ENCODE peak calls at places on chromosomes 7 and 10, in nine cellular contexts. A, H, C, V, T, K, E, G and R are unnamed samples. For H3K4me1, the result is how much of the 10 kb centered on the place peaks cover.

GRCh38 chr10:100653957-100654834 is 91.2 kb upstream of the PAX2 start:
- DNase-seq in E (peak), H (no peak), K (no peak), A (no peak), G (no peak), V (no peak), C (no peak), T (no peak), R (no peak)

GRCh38 chr7:87111877-87112276 is 40.4 kb upstream of the DMTF1 start:
- DNase-seq in H (no peak), V (no peak), K (no peak), G (no peak), A (no peak), E (no peak), C (no peak), T (no peak), R (no peak)

GRCh38 chr10:32981760-32982159 is 23.7 kb upstream of the ITGB1 start:
- DNase-seq in A (no peak), C (peak), H (no peak), V (no peak), T (peak), K (no peak), G (no peak), E (no peak), R (peak)

GRCh38 chr10:48523212-48523819 is 81.6 kb downstream of the ARHGAP22 start:
- DNase-seq in A (peak), T (peak), C (peak), E (peak), K (no peak), G (no peak), H (no peak), V (peak), R (peak)

GRCh38 chr10:15072358-15072757 is 16.2 kb downstream of the ACBD7 start:
- DNase-seq in C (no peak), V (no peak), H (no peak), T (no peak), A (no peak), E (peak), G (no peak), K (no peak), R (no peak)

GRCh38 chr7:130435455-130435854 is 5.4 kb downstream of the CEP41 start:
- DNase-seq in K (no peak), A (no peak), V (no peak), C (no peak), E (no peak), G (no peak), H (no peak), T (no peak), R (no peak)

GRCh38 chr10:6171891-6172354 is 30.8 kb upstream of the PFKFB3 start:
- DNase-seq in T (peak), K (no peak), A (no peak), V (no peak), C (peak), E (no peak), H (no peak), G (peak), R (peak)

GRCh38 chr7:23475579-23475844 is 5.2 kb upstream of the IGF2BP3 start:
- DNase-seq in A (no peak), K (no peak), T (no peak), H (no peak), G (no peak), E (no peak), V (no peak), C (no peak), R (no peak)

GRCh38 chr7:124688991-124689390 is 76.6 kb downstream of the GPR37 start:
- DNase-seq in V (no peak), G (no peak), H (no peak), K (no peak), C (no peak), A (no peak), E (no peak), T (no peak), R (no peak)

GRCh38 chr10:57579926-57580325 is 687.8 kb downstream of the IPMK start:
- DNase-seq in G (no peak), A (no peak), C (no peak), E (peak), V (no peak), H (no peak), T (no peak), K (peak), R (no peak)

GRCh38 chr7:116315293-116315692 is 105.0 kb downstream of the TES start:
- DNase-seq in G (no peak), T (peak), K (no peak), C (no peak), H (peak), V (no peak), E (no peak), A (no peak), R (no peak)

GRCh38 chr7:142626420-142627035 is 122.7 kb upstream of the PRSS1 start:
- DNase-seq in K (peak), T (peak), H (no peak), A (peak), G (no peak), C (peak), E (peak), V (no peak), R (peak)

GRCh38 chr10:11823122-11823988 is at the start of gene PROSER2:
- DNase-seq in V (peak), H (peak), K (no peak), C (peak), G (no peak), E (peak), A (peak), T (peak), R (peak)

GRCh38 chr7:36153571-36154097 is 580 bp downstream of the EEPD1 start:
- DNase-seq in V (no peak), K (no peak), T (no peak), G (no peak), E (peak), H (peak), A (no peak), C (no peak), R (no peak)

GRCh38 chr10:50033481-50033880 is 34.3 kb upstream of the WASHC2A start:
- DNase-seq in G (no peak), H (no peak), V (no peak), C (no peak), K (no peak), T (no peak), A (no peak), E (no peak), R (no peak)

GRCh38 chr7:157498690-157499089 is 161.9 kb downstream of the DNAJB6 start:
- DNase-seq in A (no peak), E (no peak), K (no peak), V (no peak), T (no peak), H (no peak), C (peak), G (no peak), R (no peak)

GRCh38 chr7:158373761-158374545 is 213.7 kb downstream of the PTPRN2 start:
- DNase-seq in E (no peak), K (no peak), T (no peak), V (no peak), G (no peak), A (no peak), H (peak), C (no peak), R (no peak)

GRCh38 chr10:76117949-76118348 is 686.5 kb downstream of the LRMDA start:
- DNase-seq in T (no peak), C (no peak), E (no peak), G (no peak), A (no peak), H (no peak), K (no peak), V (no peak), R (no peak)

GRCh38 chr10:70593513-70593890 is 9.0 kb downstream of the PRF1 start:
- DNase-seq in C (no peak), A (no peak), E (no peak), H (no peak), K (no peak), V (peak), T (no peak), G (no peak), R (no peak)

GRCh38 chr7:91784469-91784868 is 96.0 kb downstream of the MTERF1 start:
- DNase-seq in G (no peak), E (no peak), K (no peak), V (no peak), C (no peak), H (peak), T (peak), A (peak), R (no peak)

GRCh38 chr10:67452892-67453291 is 243.1 kb downstream of the CTNNA3 start:
- DNase-seq in V (no peak), H (no peak), C (no peak), A (no peak), E (no peak), K (no peak), G (no peak), T (no peak), R (no peak)

GRCh38 chr7:43674559-43675436 is 54.5 kb downstream of the COA1 start:
- DNase-seq in H (no peak), G (no peak), T (peak), C (no peak), V (no peak), K (peak), E (no peak), A (peak), R (no peak)

GRCh38 chr10:6218692-6219493 is 16.2 kb downstream of the PFKFB3 start:
- DNase-seq in E (no peak), H (no peak), C (no peak), V (peak), K (no peak), G (no peak), A (no peak), T (no peak), R (no peak)

GRCh38 chr10:92313750-92314149 is 22.8 kb downstream of the MARCHF5 start:
- DNase-seq in K (no peak), V (no peak), G (no peak), T (no peak), A (no peak), C (no peak), H (no peak), E (no peak), R (no peak)

GRCh38 chr10:77925795-77926565 is 575 bp downstream of the DLG5 start:
- DNase-seq in E (peak), C (peak), H (peak), A (no peak), V (peak), G (no peak), K (no peak), T (peak), R (peak)

GRCh38 chr10:47023237-47024045 is 112.2 kb downstream of the PTPN20 start:
- DNase-seq in G (no peak), H (no peak), A (no peak), C (peak), T (no peak), K (no peak), E (no peak), V (no peak), R (no peak)

GRCh38 chr7:156816943-156817572 is 75.9 kb downstream of the LMBR1 start:
- DNase-seq in G (no peak), T (peak), H (no peak), K (no peak), E (no peak), A (no peak), V (no peak), C (no peak), R (no peak)

GRCh38 chr7:63024446-63024845 is 974.2 kb upstream of the ZNF722 start:
- DNase-seq in E (no peak), K (no peak), G (no peak), T (no peak), A (no peak), C (no peak), V (no peak), H (no peak), R (no peak)

GRCh38 chr7:70435634-70436033 is 696.3 kb upstream of the GALNT17 start:
- DNase-seq in T (no peak), K (no peak), A (no peak), H (no peak), G (no peak), E (no peak), V (no peak), C (no peak), R (no peak)

GRCh38 chr7:31443457-31443856 is 70.4 kb upstream of the ITPRID1 start:
- DNase-seq in K (peak), E (peak), A (peak), T (peak), H (no peak), G (no peak), C (no peak), V (no peak), R (no peak)

GRCh38 chr7:123282181-123282580 is 82.4 kb upstream of the SLC13A1 start:
- DNase-seq in G (no peak), H (no peak), E (no peak), K (no peak), A (no peak), C (no peak), V (no peak), T (no peak), R (no peak)

GRCh38 chr10:77970869-77971803 is 44.6 kb upstream of the DLG5 start:
- DNase-seq in V (peak), H (peak), E (peak), G (peak), C (peak), A (no peak), K (peak), T (peak), R (peak)

GRCh38 chr10:8047452-8048280 is 6.8 kb upstream of the GATA3 start:
- DNase-seq in H (no peak), G (no peak), V (no peak), E (peak), C (no peak), T (peak), A (no peak), K (no peak), R (no peak)

GRCh38 chr10:22552888-22553378 is 161.4 kb downstream of the PIP4K2A start:
- DNase-seq in A (no peak), K (no peak), V (no peak), E (no peak), H (peak), T (no peak), C (no peak), G (no peak), R (no peak)

GRCh38 chr10:22554481-22555182 is 159.7 kb downstream of the PIP4K2A start:
- DNase-seq in A (no peak), K (no peak), C (peak), T (no peak), G (no peak), V (peak), H (peak), E (no peak), R (peak)

GRCh38 chr10:22557321-22557720 is 157.1 kb downstream of the PIP4K2A start:
- DNase-seq in H (no peak), E (no peak), T (no peak), V (no peak), A (no peak), K (no peak), G (no peak), C (no peak), R (no peak)

GRCh38 chr10:22553452-22553995 is 160.9 kb downstream of the PIP4K2A start:
- DNase-seq in K (no peak), V (no peak), T (no peak), H (no peak), A (no peak), E (no peak), C (no peak), G (no peak), R (no peak)

GRCh38 chr10:22556774-22557173 is 157.6 kb downstream of the PIP4K2A start:
- DNase-seq in G (no peak), K (no peak), A (no peak), C (no peak), E (no peak), T (no peak), H (no peak), V (no peak), R (no peak)
- TF ChIP-seq POLR2AphosphoS5 in G (no peak), K (no peak), A (no peak), C (no peak), E (no peak), T (no peak), H (no peak), V (no peak), R (no peak)

GRCh38 chr10:88707429-88708110 is 1.5 kb downstream of the LIPK start:
- DNase-seq in G (no peak), K (peak), T (peak), C (no peak), E (no peak), V (no peak), H (no peak), A (peak), R (no peak)

GRCh38 chr10:88702848-88703597 is 3.0 kb upstream of the LIPK start:
- DNase-seq in K (peak), T (peak), A (peak), E (peak), G (no peak), V (no peak), H (no peak), C (peak), R (peak)

GRCh38 chr10:88705951-88706350 is at the start of gene LIPK:
- DNase-seq in A (no peak), H (no peak), V (no peak), C (no peak), E (no peak), G (no peak), K (no peak), T (no peak), R (no peak)
- H3K4me3 ChIP-seq in A (no peak), H (no peak), V (no peak), C (no peak), E (no peak), G (no peak), K (no peak), T (no peak), R (no peak)

GRCh38 chr10:84820121-84820520 is 491.7 kb downstream of the CCSER2 start:
- DNase-seq in H (no peak), G (no peak), E (no peak), T (no peak), A (peak), K (no peak), V (no peak), C (no peak), R (no peak)

GRCh38 chr10:84824525-84824924 is 496.1 kb downstream of the CCSER2 start:
- DNase-seq in E (no peak), V (no peak), K (no peak), G (no peak), A (no peak), C (no peak), H (no peak), T (no peak), R (no peak)

GRCh38 chr10:84822926-84823325 is 494.5 kb downstream of the CCSER2 start:
- DNase-seq in G (no peak), V (no peak), T (no peak), K (no peak), E (no peak), C (no peak), A (no peak), H (no peak), R (no peak)

GRCh38 chr10:84820596-84820995 is 492.2 kb downstream of the CCSER2 start:
- DNase-seq in G (no peak), K (no peak), A (no peak), T (no peak), E (no peak), V (no peak), H (no peak), C (no peak), R (no peak)

DNA sequence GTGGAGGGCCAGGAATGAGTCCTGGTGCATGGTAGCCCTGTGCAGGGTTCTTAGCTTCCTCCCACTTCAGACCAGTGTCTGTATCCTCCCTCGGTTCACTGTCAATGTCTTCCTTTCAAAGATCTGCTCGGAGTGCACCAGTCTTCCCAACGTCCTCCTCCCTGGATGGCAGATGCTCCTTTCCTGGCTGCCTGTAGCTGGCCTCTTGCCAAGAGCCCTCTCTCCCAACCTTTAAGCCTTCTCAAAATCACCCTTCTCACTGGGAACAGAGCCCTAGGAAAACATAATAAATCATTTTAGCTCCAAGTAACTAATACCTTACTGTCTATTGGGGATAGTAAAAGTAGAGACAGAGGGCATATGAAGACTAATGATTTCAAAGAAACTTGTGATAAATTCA is 490.6 kb downstream of the CCSER2 start:
- DNase-seq in K (no peak), V (no peak), G (no peak), H (no peak), E (no peak), A (no peak), C (no peak), T (no peak), R (no peak)
- H3K4me1 ChIP-seq in K (under half), V (under half), G (under half), H (under half), E (under half), A (under half), C (under half), T (under half), R (under half)

GRCh38 chr10:72244573-72245038 is 28.5 kb upstream of the ASCC1 start:
- DNase-seq in A (no peak), V (no peak), G (no peak), H (no peak), E (no peak), T (no peak), K (no peak), C (no peak), R (no peak)

GRCh38 chr10:72240371-72240770 is 24.3 kb upstream of the ASCC1 start:
- DNase-seq in A (no peak), G (no peak), E (no peak), V (no peak), T (no peak), C (no peak), K (no peak), H (no peak), R (no peak)

GRCh38 chr10:72243822-72244437 is 27.9 kb upstream of the ASCC1 start:
- DNase-seq in H (peak), G (peak), K (no peak), C (peak), A (no peak), V (peak), E (no peak), T (peak), R (peak)

GRCh38 chr10:72241853-72242252 is 25.8 kb upstream of the ASCC1 start:
- DNase-seq in C (no peak), G (no peak), A (no peak), H (no peak), V (no peak), K (no peak), T (no peak), E (no peak), R (no peak)

GRCh38 chr10:72242675-72243074 is 26.6 kb upstream of the ASCC1 start:
- DNase-seq in T (peak), C (peak), E (peak), A (no peak), G (no peak), K (no peak), H (peak), V (peak), R (peak)
- TF ChIP-seq POLR2AphosphoS5 in T (peak), C (peak), E (no peak), A (no peak), G (peak), K (no peak), H (peak), V (peak), R (no peak)

DNA sequence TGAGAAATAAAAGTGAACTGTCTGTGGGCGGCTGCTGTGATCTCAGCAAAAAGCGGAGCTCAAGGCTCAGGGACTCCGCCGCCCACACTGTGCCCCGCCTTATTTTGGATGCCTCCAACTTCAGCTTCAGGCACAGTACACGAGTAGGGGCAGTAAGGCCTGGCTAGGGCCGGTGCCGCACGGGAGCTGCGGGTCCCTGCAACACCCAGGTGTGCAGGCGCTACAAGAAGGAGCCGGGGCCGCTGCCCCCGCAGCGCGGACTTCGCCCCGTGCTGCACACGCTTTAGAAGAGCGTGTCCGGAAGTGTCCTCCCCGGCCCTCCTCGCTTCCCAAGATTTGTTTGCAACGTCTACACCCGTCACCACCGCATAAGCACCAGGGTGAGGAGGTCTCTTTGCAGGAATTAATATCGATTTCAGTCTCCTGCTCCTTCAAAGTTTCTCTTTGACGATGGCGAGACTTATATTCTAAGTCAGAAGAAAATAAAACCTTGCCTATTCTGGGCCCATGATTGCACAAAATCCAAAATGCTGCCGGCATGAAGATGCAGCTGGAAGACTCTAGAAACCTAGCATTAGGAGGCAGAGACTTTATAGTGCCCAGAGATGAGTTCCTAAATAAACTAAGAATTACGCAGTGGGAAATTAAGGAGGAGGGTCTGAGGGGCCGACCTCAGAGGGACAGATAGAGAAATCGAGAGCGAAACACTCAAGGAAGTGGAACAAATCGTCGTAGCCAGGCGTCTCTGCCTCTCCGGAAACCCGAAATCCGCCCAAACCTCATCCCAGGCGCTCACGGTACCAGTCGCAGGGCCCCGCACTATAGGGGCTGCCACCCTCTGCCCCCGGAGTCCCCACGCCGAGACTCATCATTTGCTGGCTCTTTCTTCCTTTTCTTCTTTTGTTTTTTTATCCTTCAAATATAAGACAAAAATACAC is 6.4 kb downstream of the VAX1 start:
- DNase-seq in T (no peak), K (no peak), V (no peak), G (no peak), A (no peak), C (no peak), E (peak), H (no peak), R (peak)
- H3K4me3 ChIP-seq in T (no peak), K (no peak), V (peak), G (no peak), A (no peak), C (no peak), E (peak), H (no peak), R (peak)

GRCh38 chr10:68992721-68993440 is 4.3 kb downstream of the KIFBP start:
- DNase-seq in H (peak), G (no peak), V (peak), K (no peak), T (no peak), E (no peak), A (no peak), C (peak), R (peak)
- H3K4me1 ChIP-seq in H (under half), G (half or more), V (under half), K (under half), T (under half), E (under half), A (under half), C (half or more), R (under half)